ENCODE peak calls at places on chromosomes 1 and 21, in five cellular contexts. One of them, this sample, is unnamed.

GRCh38 chr1:5944848-5945167 is 47.4 kb downstream of the NPHP4 start:
- DNase-seq in transverse colon: no peak
- DNase-seq in endothelial cell of umbilical vein: no peak
- DNase-seq in GM23338: no peak
- DNase-seq in breast epithelium: no peak
- DNase-seq in this sample: peak

GRCh38 chr1:109389638-109390341 is 7.9 kb downstream of the SORT1 start:
- DNase-seq in transverse colon: no peak
- DNase-seq in endothelial cell of umbilical vein: no peak
- DNase-seq in GM23338: no peak
- DNase-seq in breast epithelium: no peak
- DNase-seq in this sample: no peak

GRCh38 chr1:206506803-206507394 is 432 bp upstream of the RASSF5 start:
- DNase-seq in transverse colon: peak
- DNase-seq in endothelial cell of umbilical vein: no peak
- DNase-seq in GM23338: peak
- DNase-seq in breast epithelium: no peak
- DNase-seq in this sample: no peak

GRCh38 chr1:9180077-9180819 is 51.3 kb upstream of the GPR157 start:
- DNase-seq in transverse colon: no peak
- DNase-seq in endothelial cell of umbilical vein: peak
- DNase-seq in GM23338: no peak
- DNase-seq in breast epithelium: no peak
- DNase-seq in this sample: no peak

GRCh38 chr1:85628791-85629531 is 48.4 kb downstream of the CCN1 start:
- DNase-seq in transverse colon: peak
- DNase-seq in endothelial cell of umbilical vein: peak
- DNase-seq in GM23338: peak
- DNase-seq in breast epithelium: peak
- DNase-seq in this sample: no peak

GRCh38 chr1:150282558-150282958 is 204 bp downstream of the CIART start:
- DNase-seq in transverse colon: no peak
- DNase-seq in endothelial cell of umbilical vein: no peak
- DNase-seq in GM23338: no peak
- DNase-seq in breast epithelium: peak
- DNase-seq in this sample: peak

GRCh38 chr1:116737020-116737854 is 17.0 kb upstream of the CD2 start:
- DNase-seq in transverse colon: peak
- DNase-seq in endothelial cell of umbilical vein: peak
- DNase-seq in GM23338: peak
- DNase-seq in breast epithelium: no peak
- DNase-seq in this sample: no peak

GRCh38 chr21:45463871-45464270 is 58.9 kb downstream of the COL18A1 start:
- DNase-seq in transverse colon: no peak
- DNase-seq in endothelial cell of umbilical vein: no peak
- DNase-seq in GM23338: no peak
- DNase-seq in breast epithelium: no peak
- DNase-seq in this sample: no peak

GRCh38 chr1:2170211-2170610 is 24.4 kb downstream of the FAAP20 start:
- DNase-seq in transverse colon: no peak
- DNase-seq in endothelial cell of umbilical vein: no peak
- DNase-seq in GM23338: no peak
- DNase-seq in breast epithelium: no peak
- DNase-seq in this sample: no peak

GRCh38 chr1:221286399-221286798 is 407.2 kb downstream of the HLX start:
- DNase-seq in transverse colon: no peak
- DNase-seq in endothelial cell of umbilical vein: no peak
- DNase-seq in GM23338: no peak
- DNase-seq in breast epithelium: no peak
- DNase-seq in this sample: no peak

GRCh38 chr1:40042337-40042736 is 1.8 kb downstream of the CAP1 start:
- DNase-seq in transverse colon: no peak
- DNase-seq in endothelial cell of umbilical vein: peak
- DNase-seq in GM23338: no peak
- DNase-seq in breast epithelium: no peak
- DNase-seq in this sample: no peak

GRCh38 chr1:201795066-201795465 is 33.9 kb upstream of the IPO9 start:
- DNase-seq in transverse colon: no peak
- DNase-seq in endothelial cell of umbilical vein: peak
- DNase-seq in GM23338: peak
- DNase-seq in breast epithelium: no peak
- DNase-seq in this sample: no peak

GRCh38 chr1:243488459-243489163 is 232.8 kb downstream of the SDCCAG8 start:
- DNase-seq in transverse colon: no peak
- DNase-seq in endothelial cell of umbilical vein: no peak
- DNase-seq in GM23338: no peak
- DNase-seq in breast epithelium: no peak
- DNase-seq in this sample: no peak

GRCh38 chr1:75908717-75909152 is 23.5 kb downstream of the ASB17 start:
- DNase-seq in transverse colon: no peak
- DNase-seq in endothelial cell of umbilical vein: peak
- DNase-seq in GM23338: peak
- DNase-seq in breast epithelium: no peak
- DNase-seq in this sample: no peak

DNA sequence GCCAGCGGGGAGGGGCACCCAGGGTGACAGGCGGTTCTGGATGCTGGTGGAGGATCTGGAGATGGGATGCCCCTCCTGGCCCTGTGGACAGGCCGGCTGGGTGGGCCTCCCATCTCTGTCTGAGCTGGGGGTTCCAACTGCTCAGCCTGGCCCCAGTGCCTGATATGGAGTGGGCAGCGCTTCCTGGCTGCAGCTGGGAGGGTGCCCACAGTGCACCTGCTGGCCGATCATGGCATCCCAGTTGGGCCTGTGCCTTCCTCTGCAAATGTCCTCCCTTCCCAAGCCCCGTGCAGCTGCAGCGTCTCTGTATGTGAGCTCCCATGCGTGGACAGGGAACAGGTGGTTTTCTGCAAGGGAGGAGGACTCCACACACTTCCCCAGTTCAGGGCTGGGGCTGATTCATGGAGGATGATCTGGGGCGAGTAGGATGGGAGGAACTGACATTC is 2.1 kb downstream of the PFKL start:
- DNase-seq in transverse colon: peak
- DNase-seq in endothelial cell of umbilical vein: no peak
- DNase-seq in GM23338: no peak
- DNase-seq in breast epithelium: no peak
- DNase-seq in this sample: no peak
- TF ChIP-seq POLR2AphosphoS5 in transverse colon: no peak
- TF ChIP-seq POLR2AphosphoS5 in endothelial cell of umbilical vein: no peak
- TF ChIP-seq POLR2AphosphoS5 in GM23338: no peak
- TF ChIP-seq POLR2AphosphoS5 in breast epithelium: no peak
- TF ChIP-seq POLR2AphosphoS5 in this sample: no peak

DNA sequence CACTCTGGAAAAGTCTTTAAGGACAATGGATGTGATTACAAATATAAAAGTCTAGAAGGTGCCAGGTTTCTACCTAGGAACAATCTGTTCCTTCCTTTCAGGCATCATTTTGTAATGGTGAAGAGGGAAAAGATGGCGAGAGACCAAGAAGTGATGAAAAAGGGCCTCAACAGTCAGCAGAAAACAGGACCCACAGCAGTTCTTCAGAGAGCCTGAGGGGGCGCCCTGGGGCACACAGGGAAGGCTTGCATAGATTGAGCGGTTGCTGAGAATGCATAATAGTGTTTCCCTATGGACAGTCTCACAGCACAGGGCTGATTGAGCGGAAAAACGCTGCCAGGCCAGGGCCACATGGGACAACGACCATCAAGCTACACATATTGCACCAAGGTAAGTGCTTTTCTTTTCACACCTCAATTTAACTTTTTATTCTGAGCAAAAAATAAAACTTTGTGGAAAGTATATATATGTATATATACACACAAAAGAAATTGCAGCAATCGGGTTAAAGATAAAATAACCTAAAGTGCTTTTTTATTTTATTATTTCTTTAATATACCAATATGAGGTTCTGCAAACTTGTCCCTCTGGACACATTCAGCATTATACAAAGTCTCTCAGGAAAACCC is 3.1 kb upstream of the YRDC start:
- DNase-seq in transverse colon: peak
- DNase-seq in endothelial cell of umbilical vein: peak
- DNase-seq in GM23338: peak
- DNase-seq in breast epithelium: peak
- DNase-seq in this sample: peak
- TF ChIP-seq CTCF in transverse colon: peak
- TF ChIP-seq CTCF in endothelial cell of umbilical vein: peak
- TF ChIP-seq CTCF in GM23338: peak
- TF ChIP-seq CTCF in breast epithelium: peak
- TF ChIP-seq CTCF in this sample: peak

GRCh38 chr1:91594383-91595065 is 93.9 kb downstream of the CDC7 start:
- DNase-seq in transverse colon: no peak
- DNase-seq in endothelial cell of umbilical vein: no peak
- DNase-seq in GM23338: no peak
- DNase-seq in breast epithelium: no peak
- DNase-seq in this sample: peak

GRCh38 chr1:91596474-91596873 is 95.8 kb downstream of the CDC7 start:
- DNase-seq in transverse colon: no peak
- DNase-seq in endothelial cell of umbilical vein: no peak
- DNase-seq in GM23338: no peak
- DNase-seq in breast epithelium: no peak
- DNase-seq in this sample: no peak

GRCh38 chr1:91592716-91593477 is 92.2 kb downstream of the CDC7 start:
- DNase-seq in transverse colon: no peak
- DNase-seq in endothelial cell of umbilical vein: no peak
- DNase-seq in GM23338: no peak
- DNase-seq in breast epithelium: no peak
- DNase-seq in this sample: peak

GRCh38 chr1:91589438-91589837 is 88.8 kb downstream of the CDC7 start:
- DNase-seq in transverse colon: no peak
- DNase-seq in endothelial cell of umbilical vein: no peak
- DNase-seq in GM23338: peak
- DNase-seq in breast epithelium: no peak
- DNase-seq in this sample: no peak

DNA sequence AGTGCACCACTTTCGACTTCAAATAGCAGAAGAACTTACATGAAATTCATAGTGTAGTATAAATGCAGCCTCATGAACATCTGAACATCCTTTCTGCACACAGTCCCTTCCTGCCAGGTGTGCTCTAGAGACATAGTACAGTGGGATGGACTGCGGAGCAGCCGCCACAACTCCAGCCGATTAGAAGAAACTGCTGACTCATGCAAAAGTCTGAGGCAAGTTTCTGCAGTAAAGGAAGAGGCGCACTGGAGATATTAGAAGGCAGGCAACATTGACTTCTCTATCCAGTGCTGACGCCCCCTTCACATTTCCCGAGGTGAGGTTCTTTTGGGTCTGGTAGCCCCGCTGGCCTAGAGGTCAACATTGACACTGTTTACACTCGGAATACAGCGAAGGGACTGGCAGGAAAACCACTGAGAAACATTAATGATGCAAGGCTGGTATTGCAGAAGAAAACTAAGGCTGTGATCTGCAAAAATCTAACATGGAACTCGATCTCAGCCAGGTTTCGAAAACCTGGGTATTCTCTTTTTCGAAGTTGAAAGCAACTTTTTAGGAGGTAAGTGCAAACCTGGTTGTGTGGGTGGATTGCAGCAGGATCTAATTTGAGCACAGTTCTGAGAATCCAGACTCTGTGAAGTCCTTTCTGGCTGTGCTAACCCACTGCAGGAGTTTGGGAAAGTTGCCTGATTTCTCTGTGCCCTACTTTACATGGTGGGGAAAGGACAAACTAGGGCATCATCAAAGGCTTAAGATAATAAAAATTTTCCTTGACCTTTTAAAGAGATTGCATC is 90.7 kb downstream of the CDC7 start:
- DNase-seq in transverse colon: no peak
- DNase-seq in endothelial cell of umbilical vein: no peak
- DNase-seq in GM23338: no peak
- DNase-seq in breast epithelium: no peak
- DNase-seq in this sample: no peak
- H3K4me3 ChIP-seq in transverse colon: no peak
- H3K4me3 ChIP-seq in endothelial cell of umbilical vein: no peak
- H3K4me3 ChIP-seq in GM23338: no peak
- H3K4me3 ChIP-seq in breast epithelium: no peak
- H3K4me3 ChIP-seq in this sample: no peak

DNA sequence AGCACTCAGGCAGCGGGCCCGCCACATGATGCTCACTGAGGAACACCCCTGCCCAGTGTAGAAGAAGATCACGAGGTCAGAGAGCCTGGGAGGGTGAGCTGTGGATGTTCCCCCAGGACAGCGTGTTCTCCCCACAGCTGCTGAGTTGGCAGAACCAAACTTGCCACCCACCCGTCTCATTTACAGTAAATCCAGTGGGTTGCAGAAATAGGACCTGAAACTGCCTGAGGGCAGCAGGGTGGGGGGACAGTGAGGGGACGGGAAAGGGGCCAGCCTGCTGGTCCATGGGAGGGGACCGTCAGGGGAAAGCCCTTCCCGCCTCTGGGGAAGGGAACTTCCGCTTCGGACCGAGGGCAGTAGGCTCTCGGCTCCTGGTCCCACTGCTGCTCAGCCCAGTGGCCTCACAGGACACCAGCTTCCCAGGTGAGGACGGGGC is at the start of gene C1QB:
- DNase-seq in transverse colon: peak
- DNase-seq in endothelial cell of umbilical vein: no peak
- DNase-seq in GM23338: no peak
- DNase-seq in breast epithelium: no peak
- DNase-seq in this sample: no peak
- TF ChIP-seq POLR2AphosphoS5 in transverse colon: no peak
- TF ChIP-seq POLR2AphosphoS5 in endothelial cell of umbilical vein: no peak
- TF ChIP-seq POLR2AphosphoS5 in GM23338: no peak
- TF ChIP-seq POLR2AphosphoS5 in breast epithelium: peak
- TF ChIP-seq POLR2AphosphoS5 in this sample: no peak

GRCh38 chr1:19029191-19030085 is 73.0 kb upstream of the IFFO2 start:
- DNase-seq in transverse colon: no peak
- DNase-seq in endothelial cell of umbilical vein: no peak
- DNase-seq in GM23338: no peak
- DNase-seq in breast epithelium: no peak
- DNase-seq in this sample: no peak
- TF ChIP-seq CTCF in transverse colon: no peak
- TF ChIP-seq CTCF in endothelial cell of umbilical vein: no peak
- TF ChIP-seq CTCF in GM23338: no peak
- TF ChIP-seq CTCF in breast epithelium: no peak
- TF ChIP-seq CTCF in this sample: no peak